ENCODE peak calls at places on chromosome 9, in nine cellular contexts. One of them, this sample, is unnamed.

GRCh38 chr9:93097496-93098205 is 1.6 kb downstream of the CARD19 start:
- DNase-seq in A549: no peak
- DNase-seq in heart left ventricle: peak
- DNase-seq in suprapubic skin: peak
- DNase-seq in body of pancreas: no peak
- DNase-seq in HCT116: no peak
- DNase-seq in testis: peak
- DNase-seq in ovary: no peak
- DNase-seq in uterus: peak
- DNase-seq in this sample: peak

GRCh38 chr9:99300603-99301002 is 78.5 kb downstream of the SEC61B start:
- DNase-seq in HCT116: no peak
- DNase-seq in body of pancreas: no peak
- DNase-seq in uterus: no peak
- DNase-seq in testis: no peak
- DNase-seq in suprapubic skin: no peak
- DNase-seq in ovary: no peak
- DNase-seq in heart left ventricle: no peak
- DNase-seq in A549: no peak
- DNase-seq in this sample: no peak

GRCh38 chr9:32525506-32525905 is 490 bp downstream of the RIGI start:
- DNase-seq in heart left ventricle: no peak
- DNase-seq in ovary: no peak
- DNase-seq in testis: no peak
- DNase-seq in HCT116: no peak
- DNase-seq in uterus: no peak
- DNase-seq in body of pancreas: no peak
- DNase-seq in suprapubic skin: no peak
- DNase-seq in A549: no peak
- DNase-seq in this sample: no peak

GRCh38 chr9:106930477-106930876 is 67.5 kb downstream of the ZNF462 start:
- DNase-seq in heart left ventricle: no peak
- DNase-seq in HCT116: no peak
- DNase-seq in testis: no peak
- DNase-seq in body of pancreas: no peak
- DNase-seq in uterus: no peak
- DNase-seq in A549: no peak
- DNase-seq in ovary: no peak
- DNase-seq in suprapubic skin: no peak
- DNase-seq in this sample: no peak

GRCh38 chr9:92564479-92564878 is 28.7 kb upstream of the ECM2 start:
- DNase-seq in HCT116: no peak
- DNase-seq in suprapubic skin: no peak
- DNase-seq in testis: no peak
- DNase-seq in heart left ventricle: no peak
- DNase-seq in uterus: no peak
- DNase-seq in A549: no peak
- DNase-seq in body of pancreas: no peak
- DNase-seq in ovary: no peak
- DNase-seq in this sample: no peak

GRCh38 chr9:126108240-126108639 is 218.4 kb upstream of the MVB12B start:
- DNase-seq in suprapubic skin: no peak
- DNase-seq in testis: no peak
- DNase-seq in heart left ventricle: no peak
- DNase-seq in HCT116: no peak
- DNase-seq in ovary: no peak
- DNase-seq in body of pancreas: no peak
- DNase-seq in uterus: no peak
- DNase-seq in A549: no peak
- DNase-seq in this sample: no peak

GRCh38 chr9:4207881-4208615 is 91.8 kb downstream of the GLIS3 start:
- DNase-seq in body of pancreas: no peak
- DNase-seq in ovary: no peak
- DNase-seq in HCT116: no peak
- DNase-seq in heart left ventricle: no peak
- DNase-seq in testis: no peak
- DNase-seq in uterus: no peak
- DNase-seq in suprapubic skin: no peak
- DNase-seq in A549: no peak
- DNase-seq in this sample: no peak

GRCh38 chr9:113572076-113572861 is 108.7 kb downstream of the RGS3 start:
- DNase-seq in ovary: no peak
- DNase-seq in uterus: peak
- DNase-seq in testis: peak
- DNase-seq in body of pancreas: peak
- DNase-seq in suprapubic skin: peak
- DNase-seq in heart left ventricle: peak
- DNase-seq in A549: no peak
- DNase-seq in HCT116: no peak
- DNase-seq in this sample: no peak

GRCh38 chr9:107557236-107557990 is 67.8 kb upstream of the KLF4 start:
- DNase-seq in uterus: no peak
- DNase-seq in body of pancreas: no peak
- DNase-seq in suprapubic skin: no peak
- DNase-seq in A549: no peak
- DNase-seq in testis: no peak
- DNase-seq in heart left ventricle: no peak
- DNase-seq in ovary: no peak
- DNase-seq in HCT116: peak
- DNase-seq in this sample: no peak

GRCh38 chr9:84068872-84069271 is 88.3 kb downstream of the RMI1 start:
- DNase-seq in uterus: no peak
- DNase-seq in suprapubic skin: no peak
- DNase-seq in testis: no peak
- DNase-seq in heart left ventricle: no peak
- DNase-seq in HCT116: no peak
- DNase-seq in body of pancreas: no peak
- DNase-seq in A549: no peak
- DNase-seq in ovary: no peak
- DNase-seq in this sample: no peak

DNA sequence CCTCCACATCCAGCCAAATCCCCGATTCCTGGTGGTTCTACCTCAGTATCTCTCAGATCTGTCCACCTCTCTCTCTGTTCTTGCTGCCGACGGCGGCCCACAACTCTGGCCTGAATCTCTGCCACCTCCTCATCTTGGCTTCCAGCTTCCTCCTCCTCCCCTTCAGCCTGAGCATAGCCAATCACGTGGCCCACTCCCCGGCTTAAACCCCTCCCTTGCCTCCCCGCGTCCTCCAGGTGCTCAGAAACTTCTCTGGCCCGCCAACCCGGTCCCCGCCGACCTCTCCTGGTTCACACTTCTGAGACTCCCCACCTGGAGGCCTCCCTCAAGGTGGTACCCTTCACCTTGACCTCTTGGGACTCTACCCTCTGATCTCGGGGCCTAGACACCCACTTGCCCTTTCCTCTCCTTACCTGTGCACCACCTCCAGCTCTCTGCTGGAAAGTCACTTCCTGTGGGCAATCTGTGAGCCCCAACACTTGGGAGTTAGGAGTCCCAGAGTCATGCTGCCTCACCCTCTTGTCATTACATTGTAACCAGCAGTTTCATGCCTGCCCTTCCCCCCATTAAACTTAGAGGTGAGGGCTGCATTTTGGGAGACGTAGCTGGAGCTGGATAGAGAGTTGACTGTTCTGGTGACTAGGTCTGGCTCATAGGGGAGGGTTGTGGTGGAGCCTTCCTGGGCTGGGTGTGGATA is 4.5 kb upstream of the SET start:
- DNase-seq in heart left ventricle: peak
- DNase-seq in suprapubic skin: peak
- DNase-seq in A549: peak
- DNase-seq in HCT116: peak
- DNase-seq in ovary: peak
- DNase-seq in testis: peak
- DNase-seq in uterus: peak
- DNase-seq in body of pancreas: peak
- DNase-seq in this sample: peak
- H3K4me3 ChIP-seq in heart left ventricle: peak
- H3K4me3 ChIP-seq in suprapubic skin: peak
- H3K4me3 ChIP-seq in A549: peak
- H3K4me3 ChIP-seq in HCT116: peak
- H3K4me3 ChIP-seq in ovary: peak
- H3K4me3 ChIP-seq in testis: peak
- H3K4me3 ChIP-seq in uterus: peak
- H3K4me3 ChIP-seq in body of pancreas: peak
- H3K4me3 ChIP-seq in this sample: peak

DNA sequence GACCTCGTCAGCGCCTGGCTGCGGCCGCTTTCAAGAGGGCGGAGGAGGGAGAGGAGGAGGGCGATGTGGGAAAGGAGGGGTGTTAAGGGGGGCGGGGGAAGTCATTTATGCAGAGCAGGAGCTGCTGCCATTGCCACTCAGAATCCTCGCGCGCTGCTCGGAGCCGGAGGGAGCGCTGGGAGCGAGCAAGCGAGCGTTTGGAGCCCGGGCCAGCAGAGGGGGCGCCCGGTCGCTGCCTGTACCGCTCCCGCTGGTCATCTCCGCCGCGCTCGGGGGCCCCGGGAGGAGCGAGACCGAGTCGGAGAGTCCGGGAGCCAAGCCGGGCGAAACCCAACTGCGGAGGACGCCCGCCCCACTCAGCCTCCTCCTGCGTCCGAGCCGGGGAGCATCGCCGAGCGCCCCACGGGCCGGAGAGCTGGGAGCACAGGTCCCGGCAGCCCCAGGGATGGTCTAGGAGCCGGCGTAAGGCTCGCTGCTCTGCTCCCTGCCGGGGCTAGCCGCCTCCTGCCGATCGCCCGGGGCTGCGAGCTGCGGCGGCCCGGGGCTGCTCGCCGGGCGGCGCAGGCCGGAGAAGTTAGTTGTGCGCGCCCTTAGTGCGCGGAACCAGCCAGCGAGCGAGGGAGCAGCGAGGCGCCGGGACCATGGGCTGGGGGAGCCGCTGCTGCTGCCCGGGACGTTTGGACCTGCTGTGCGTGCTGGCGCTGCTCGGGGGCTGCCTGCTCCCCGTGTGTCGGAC is at the start of gene PCSK5:
- DNase-seq in HCT116: peak
- DNase-seq in body of pancreas: peak
- DNase-seq in suprapubic skin: peak
- DNase-seq in A549: peak
- DNase-seq in ovary: peak
- DNase-seq in heart left ventricle: peak
- DNase-seq in testis: peak
- DNase-seq in uterus: peak
- DNase-seq in this sample: peak
- TF ChIP-seq POLR2A in HCT116: peak
- TF ChIP-seq POLR2A in body of pancreas: peak
- TF ChIP-seq POLR2A in suprapubic skin: peak
- TF ChIP-seq POLR2A in A549: peak
- TF ChIP-seq POLR2A in ovary: peak
- TF ChIP-seq POLR2A in heart left ventricle: no peak
- TF ChIP-seq POLR2A in testis: peak
- TF ChIP-seq POLR2A in uterus: peak
- TF ChIP-seq POLR2A in this sample: no peak

GRCh38 chr9:1726993-1727759 is 288.0 kb upstream of the SMARCA2 start:
- DNase-seq in body of pancreas: no peak
- DNase-seq in HCT116: no peak
- DNase-seq in ovary: no peak
- DNase-seq in testis: no peak
- DNase-seq in suprapubic skin: no peak
- DNase-seq in A549: no peak
- DNase-seq in heart left ventricle: no peak
- DNase-seq in uterus: no peak
- DNase-seq in this sample: no peak
- TF ChIP-seq CTCF in body of pancreas: no peak
- TF ChIP-seq CTCF in HCT116: no peak
- TF ChIP-seq CTCF in ovary: no peak
- TF ChIP-seq CTCF in testis: no peak
- TF ChIP-seq CTCF in suprapubic skin: no peak
- TF ChIP-seq CTCF in A549: no peak
- TF ChIP-seq CTCF in heart left ventricle: peak
- TF ChIP-seq CTCF in uterus: no peak
- TF ChIP-seq CTCF in this sample: no peak

GRCh38 chr9:135715056-135715595 is 13.1 kb downstream of the KCNT1 start:
- DNase-seq in body of pancreas: no peak
- DNase-seq in A549: no peak
- DNase-seq in heart left ventricle: no peak
- DNase-seq in suprapubic skin: no peak
- DNase-seq in HCT116: no peak
- DNase-seq in ovary: no peak
- DNase-seq in uterus: no peak
- DNase-seq in testis: no peak
- DNase-seq in this sample: no peak

GRCh38 chr9:135716045-135716444 is 14.1 kb downstream of the KCNT1 start:
- DNase-seq in suprapubic skin: no peak
- DNase-seq in heart left ventricle: no peak
- DNase-seq in HCT116: no peak
- DNase-seq in ovary: no peak
- DNase-seq in testis: no peak
- DNase-seq in body of pancreas: no peak
- DNase-seq in uterus: no peak
- DNase-seq in A549: no peak
- DNase-seq in this sample: no peak

GRCh38 chr9:135711881-135712280 is 9.9 kb downstream of the KCNT1 start:
- DNase-seq in heart left ventricle: no peak
- DNase-seq in uterus: no peak
- DNase-seq in testis: no peak
- DNase-seq in ovary: no peak
- DNase-seq in HCT116: no peak
- DNase-seq in suprapubic skin: no peak
- DNase-seq in A549: no peak
- DNase-seq in body of pancreas: no peak
- DNase-seq in this sample: no peak

GRCh38 chr9:135712571-135713295 is 10.7 kb downstream of the KCNT1 start:
- DNase-seq in uterus: no peak
- DNase-seq in body of pancreas: no peak
- DNase-seq in ovary: peak
- DNase-seq in A549: no peak
- DNase-seq in suprapubic skin: no peak
- DNase-seq in HCT116: no peak
- DNase-seq in testis: peak
- DNase-seq in heart left ventricle: no peak
- DNase-seq in this sample: no peak

DNA sequence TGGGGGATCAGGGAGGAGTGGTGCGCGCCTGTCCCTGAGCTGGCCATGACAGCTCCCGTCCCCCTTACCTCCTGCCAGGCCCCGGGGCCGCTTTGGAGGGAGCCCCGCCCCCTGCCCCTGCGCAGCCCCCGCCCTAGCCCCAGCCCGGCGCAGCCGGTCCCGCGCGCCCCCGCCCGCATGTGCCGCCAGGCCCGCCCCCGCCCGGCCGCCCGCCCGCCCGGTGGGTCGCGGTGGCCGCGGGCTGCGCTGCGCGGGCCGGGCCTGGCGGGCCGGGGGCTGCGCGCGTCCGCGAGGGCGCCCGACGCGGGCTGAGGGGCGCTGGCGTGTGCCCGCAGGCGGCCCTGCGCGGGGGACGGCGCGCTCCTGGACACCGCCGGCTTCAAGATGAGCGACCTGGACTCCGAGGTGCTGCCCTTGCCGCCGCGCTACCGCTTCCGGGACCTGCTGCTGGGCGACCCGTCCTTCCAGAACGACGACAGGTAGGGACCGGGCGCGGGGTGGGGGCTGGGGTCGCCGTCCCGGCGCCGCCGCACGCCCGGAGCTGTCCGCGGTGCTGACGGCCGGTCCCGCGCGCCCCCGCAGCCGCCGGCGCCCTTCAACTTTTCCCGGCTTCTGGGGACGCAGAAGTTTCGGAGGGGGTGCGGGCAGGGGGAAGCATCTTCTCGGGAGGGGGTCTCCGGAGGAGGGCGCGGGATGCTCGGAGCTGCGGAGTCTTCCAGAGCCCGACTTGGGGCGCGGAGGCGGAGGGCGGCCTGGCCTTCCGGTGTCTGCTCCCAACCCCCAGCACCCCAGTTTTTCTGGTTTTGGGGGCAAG is 12.5 kb downstream of the KCNT1 start:
- DNase-seq in ovary: peak
- DNase-seq in testis: peak
- DNase-seq in heart left ventricle: no peak
- DNase-seq in body of pancreas: no peak
- DNase-seq in uterus: no peak
- DNase-seq in A549: no peak
- DNase-seq in suprapubic skin: no peak
- DNase-seq in HCT116: no peak
- DNase-seq in this sample: no peak
- H3K4me3 ChIP-seq in ovary: no peak
- H3K4me3 ChIP-seq in testis: peak
- H3K4me3 ChIP-seq in heart left ventricle: no peak
- H3K4me3 ChIP-seq in body of pancreas: no peak
- H3K4me3 ChIP-seq in uterus: no peak
- H3K4me3 ChIP-seq in A549: no peak
- H3K4me3 ChIP-seq in suprapubic skin: no peak
- H3K4me3 ChIP-seq in HCT116: no peak
- H3K4me3 ChIP-seq in this sample: no peak